ENCODE peak calls at places on chromosomes 13 and 19, in six cellular contexts. X is tibial nerve, Q is transverse colon, J is GM12878, V is upper lobe of left lung, B is K562. N is an unnamed sample. For H3K36me3, the result is how much of the 10 kb centered on the place peaks cover.

GRCh38 chr13:48585456-48585840 is 52.6 kb upstream of the RCBTB2 start:
- DNase-seq in Q (peak), X (no peak), J (no peak), V (no peak), B (no peak), N (peak)

GRCh38 chr13:41565221-41565620 is 107.9 kb downstream of the RGCC start:
- DNase-seq in X (no peak), B (no peak), Q (no peak), V (no peak), J (no peak), N (no peak)

GRCh38 chr13:97192166-97192565 is 30.0 kb upstream of the MBNL2 start:
- DNase-seq in V (no peak), J (no peak), B (no peak), X (no peak), Q (no peak), N (no peak)

GRCh38 chr19:56538761-56539263 is at the start of gene ZFP28:
- DNase-seq in B (no peak), V (peak), Q (peak), J (no peak), X (peak), N (no peak)

GRCh38 chr19:8210660-8211101 is 1.5 kb downstream of the CERS4 start:
- DNase-seq in J (no peak), B (no peak), V (no peak), Q (no peak), X (no peak), N (no peak)

GRCh38 chr19:5150331-5150901 is 181.5 kb downstream of the KDM4B start:
- DNase-seq in X (no peak), V (no peak), J (no peak), Q (no peak), B (no peak), N (no peak)

GRCh38 chr19:3831601-3832000 is 37.2 kb downstream of the ZFR2 start:
- DNase-seq in B (no peak), V (no peak), Q (no peak), X (no peak), J (no peak), N (no peak)

GRCh38 chr13:50923272-50923671 is 13.7 kb downstream of the RNASEH2B start:
- DNase-seq in B (no peak), J (no peak), V (no peak), X (no peak), Q (no peak), N (no peak)

GRCh38 chr13:74930402-74931165 is 551.4 kb downstream of the TBC1D4 start:
- DNase-seq in Q (no peak), V (no peak), B (no peak), X (no peak), J (no peak), N (no peak)

GRCh38 chr13:60112771-60113170 is 51.0 kb downstream of the DIAPH3 start:
- DNase-seq in Q (no peak), V (no peak), X (no peak), J (no peak), B (no peak), N (no peak)

GRCh38 chr13:102584423-102584822 is 12.4 kb upstream of the TPP2 start:
- DNase-seq in X (no peak), J (no peak), B (no peak), Q (no peak), V (no peak), N (no peak)

GRCh38 chr13:114148521-114148855 is 16.1 kb upstream of the RASA3 start:
- DNase-seq in V (peak), Q (peak), X (no peak), J (peak), B (no peak), N (peak)

GRCh38 chr19:28294395-28294794 is 918.6 kb downstream of the UQCRFS1 start:
- DNase-seq in B (peak), Q (peak), X (no peak), V (no peak), J (no peak), N (no peak)

GRCh38 chr13:38002596-38002995 is 133.0 kb upstream of the TRPC4 start:
- DNase-seq in J (no peak), V (no peak), Q (no peak), B (no peak), X (no peak), N (no peak)

GRCh38 chr19:22545751-22546150 is 88.4 kb upstream of the ZNF492 start:
- DNase-seq in Q (peak), J (no peak), V (peak), X (peak), B (peak), N (no peak)

GRCh38 chr13:98496239-98496668 is 80.7 kb downstream of the STK24 start:
- DNase-seq in X (peak), J (no peak), V (no peak), B (no peak), Q (peak), N (no peak)

GRCh38 chr13:48006396-48006795 is 5.3 kb upstream of the SUCLA2 start:
- DNase-seq in Q (no peak), X (no peak), V (no peak), B (no peak), J (no peak), N (no peak)

GRCh38 chr19:47569331-47569730 is 3.6 kb downstream of the ZNF541 start:
- DNase-seq in J (no peak), B (no peak), Q (no peak), X (no peak), V (peak), N (no peak)

GRCh38 chr13:108960006-108960405 is 330.6 kb downstream of the MYO16 start:
- DNase-seq in V (no peak), X (no peak), Q (no peak), B (no peak), J (no peak), N (no peak)

GRCh38 chr13:57632276-57633140 is 964 bp downstream of the PCDH17 start:
- DNase-seq in Q (no peak), V (no peak), X (no peak), J (no peak), B (no peak), N (no peak)

GRCh38 chr13:114058051-114058867 is 74.2 kb downstream of the RASA3 start:
- DNase-seq in X (no peak), B (no peak), J (no peak), Q (no peak), V (no peak), N (no peak)

GRCh38 chr19:5914946-5915781 is 1.1 kb downstream of the CAPS start:
- DNase-seq in X (no peak), B (no peak), V (peak), J (no peak), Q (peak), N (peak)

GRCh38 chr13:113658836-113659235 is 838 bp upstream of the ATP4B start:
- DNase-seq in V (peak), Q (peak), X (no peak), J (no peak), B (no peak), N (peak)

GRCh38 chr19:56423985-56424353 is 19.8 kb downstream of the ZNF583 start:
- DNase-seq in B (no peak), Q (no peak), J (no peak), V (no peak), X (no peak), N (no peak)

GRCh38 chr19:35780717-35781116 is 5.4 kb downstream of the ARHGAP33 start:
- DNase-seq in V (no peak), Q (no peak), X (no peak), B (no peak), J (no peak), N (no peak)

GRCh38 chr13:48954086-48954485 is 21.6 kb upstream of the FNDC3A start:
- DNase-seq in J (no peak), B (no peak), X (no peak), Q (no peak), V (no peak), N (no peak)

GRCh38 chr13:101624981-101625380 is 172.5 kb downstream of the ITGBL1 start:
- DNase-seq in J (no peak), X (no peak), Q (no peak), B (no peak), V (no peak), N (no peak)

GRCh38 chr19:22893855-22894270 is 61.8 kb downstream of the ZNF723 start:
- DNase-seq in B (no peak), V (no peak), Q (no peak), X (no peak), J (no peak), N (no peak)

GRCh38 chr13:18953139-18953930 is 228.3 kb downstream of the TUBA3C start:
- DNase-seq in X (no peak), J (no peak), V (no peak), B (no peak), Q (no peak), N (no peak)

GRCh38 chr13:106186366-106187030 is 349.0 kb downstream of the EFNB2 start:
- DNase-seq in B (no peak), Q (no peak), X (no peak), J (no peak), V (no peak), N (no peak)

GRCh38 chr13:109764474-109765292 is 21.7 kb downstream of the IRS2 start:
- DNase-seq in J (no peak), B (no peak), Q (no peak), V (no peak), X (no peak), N (no peak)

GRCh38 chr19:55441692-55442321 is 1.3 kb downstream of the SHISA7 start:
- DNase-seq in Q (no peak), X (no peak), V (no peak), J (no peak), B (peak), N (no peak)

GRCh38 chr13:24540236-24541126 is 27.9 kb upstream of the PARP4 start:
- DNase-seq in V (no peak), B (peak), X (no peak), J (no peak), Q (no peak), N (no peak)

GRCh38 chr13:94914829-94915228 is 202.5 kb upstream of the SOX21 start:
- DNase-seq in J (no peak), X (no peak), B (no peak), Q (no peak), V (no peak), N (no peak)

GRCh38 chr13:74040200-74040599 is 94.0 kb downstream of the KLF12 start:
- DNase-seq in J (no peak), Q (peak), V (peak), B (peak), X (no peak), N (peak)

GRCh38 chr19:2455481-2456300 is 1.1 kb downstream of the LMNB2 start:
- DNase-seq in X (no peak), Q (peak), B (peak), V (peak), J (no peak), N (peak)

GRCh38 chr19:2457394-2458037 is 757 bp upstream of the LMNB2 start:
- DNase-seq in X (no peak), V (no peak), Q (no peak), J (no peak), B (no peak), N (no peak)

GRCh38 chr19:2454962-2455409 is 1.8 kb downstream of the LMNB2 start:
- DNase-seq in Q (no peak), B (no peak), J (no peak), X (no peak), V (no peak), N (no peak)

GRCh38 chr19:2458054-2458453 is 1.3 kb upstream of the LMNB2 start:
- DNase-seq in Q (no peak), V (no peak), X (no peak), B (no peak), J (no peak), N (no peak)

GRCh38 chr19:2456301-2456570 is 523 bp downstream of the LMNB2 start:
- DNase-seq in V (no peak), B (no peak), X (no peak), Q (no peak), J (no peak), N (no peak)
- H3K27ac ChIP-seq in V (peak), B (peak), X (peak), Q (peak), J (peak), N (peak)

GRCh38 chr19:43688059-43688763 is 18.2 kb upstream of the PLAUR start:
- DNase-seq in B (no peak), V (peak), J (no peak), Q (no peak), X (no peak), N (no peak)

GRCh38 chr19:43691755-43692154 is 21.8 kb upstream of the PLAUR start:
- DNase-seq in Q (no peak), B (no peak), V (no peak), J (no peak), X (no peak), N (no peak)

GRCh38 chr19:43690890-43691289 is 20.9 kb upstream of the PLAUR start:
- DNase-seq in V (no peak), B (no peak), X (no peak), Q (no peak), J (no peak), N (no peak)

GRCh38 chr19:43692364-43692763 is 22.4 kb upstream of the PLAUR start:
- DNase-seq in X (no peak), V (no peak), J (no peak), B (no peak), Q (no peak), N (no peak)

DNA sequence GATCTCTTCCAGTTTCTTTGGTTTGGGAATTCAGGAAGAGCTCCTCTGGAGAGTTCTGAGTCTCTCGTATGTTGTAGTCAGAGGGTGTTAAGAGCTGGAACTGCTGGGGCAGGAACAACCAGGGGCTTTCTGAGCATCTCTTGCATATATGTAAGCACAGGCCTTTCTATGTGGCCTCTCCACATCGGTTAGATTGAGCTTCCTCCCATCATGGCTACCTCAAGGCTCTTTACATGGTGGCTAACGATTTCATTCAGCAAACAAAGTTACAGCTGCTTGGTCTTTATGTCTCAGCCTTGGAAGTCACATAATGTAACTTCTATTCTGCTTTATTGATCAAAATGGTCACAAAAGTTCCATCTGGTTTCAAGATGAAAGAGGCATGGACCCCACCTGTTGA is 20.5 kb upstream of the PLAUR start:
- DNase-seq in V (no peak), J (no peak), Q (no peak), B (no peak), X (no peak), N (no peak)
- H3K36me3 ChIP-seq in V (under half), J (under half), Q (under half), B (under half), X (under half), N (under half)

DNA sequence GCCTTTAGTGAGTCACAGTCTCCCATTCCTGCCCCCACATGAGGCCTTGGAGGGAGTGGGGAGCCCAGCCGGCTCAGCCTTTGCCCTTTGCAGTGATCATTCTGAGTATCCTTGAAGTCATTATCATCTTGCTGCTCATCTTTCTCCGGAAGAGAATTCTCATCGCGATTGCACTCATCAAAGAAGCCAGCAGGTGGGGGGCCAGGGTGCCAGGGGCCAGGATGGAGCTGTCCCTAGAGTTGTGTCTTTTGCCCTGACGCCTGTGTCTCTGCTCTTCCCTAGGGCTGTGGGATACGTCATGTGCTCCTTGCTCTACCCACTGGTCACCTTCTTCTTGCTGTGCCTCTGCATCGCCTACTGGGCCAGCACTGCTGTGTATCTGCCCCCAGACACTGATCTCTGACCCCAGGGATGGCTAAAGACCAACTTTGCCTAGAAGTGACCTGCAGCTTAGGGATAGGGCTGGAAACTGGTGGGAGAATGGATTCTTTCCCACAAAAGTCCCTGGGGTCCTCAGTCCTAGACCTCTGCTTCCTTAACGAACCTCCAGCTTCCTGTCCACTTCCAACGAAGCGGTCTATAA is 9.6 kb downstream of the SLC44A2 start:
- DNase-seq in J (no peak), Q (no peak), X (no peak), B (no peak), V (no peak), N (no peak)
- TF ChIP-seq EP300 in J (no peak), Q (no peak), X (no peak), B (no peak), V (no peak), N (no peak)

DNA sequence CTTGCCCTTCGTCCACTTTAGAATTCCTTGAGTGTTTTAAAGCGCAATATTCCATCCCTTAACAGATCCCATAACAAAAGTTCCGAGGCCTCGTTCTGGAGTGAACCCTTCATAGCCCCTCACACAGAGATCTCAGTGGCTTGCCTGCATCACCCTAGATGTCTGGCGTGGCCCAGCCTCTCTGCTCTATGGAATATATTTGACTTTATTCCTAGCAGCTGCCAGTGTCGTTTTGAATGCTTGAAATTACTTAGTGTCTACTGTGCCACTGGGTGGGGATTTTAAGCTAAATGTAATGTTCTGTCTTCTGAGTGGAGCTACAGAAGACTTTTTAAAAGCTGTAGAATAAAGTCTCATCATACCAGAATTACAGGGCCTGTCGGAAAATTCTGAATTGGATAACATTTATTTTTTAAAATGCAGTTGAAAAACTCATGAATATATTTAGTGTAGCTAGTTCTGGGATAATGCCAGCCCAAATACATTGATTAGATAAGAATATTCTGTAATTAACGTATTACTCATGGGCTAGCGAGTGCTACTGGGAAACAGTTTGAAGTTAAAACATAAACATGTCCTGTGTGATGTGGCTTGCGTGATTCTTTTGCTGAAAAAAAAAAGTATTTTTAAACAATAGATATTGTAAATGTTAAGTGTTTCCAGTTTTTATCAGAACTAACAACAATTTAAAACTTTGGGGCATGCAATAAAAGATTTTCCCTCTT is 111.8 kb downstream of the ESD start:
- DNase-seq in Q (no peak), V (no peak), B (no peak), X (no peak), J (no peak), N (no peak)
- H3K27ac ChIP-seq in Q (no peak), V (peak), B (no peak), X (peak), J (no peak), N (peak)

GRCh38 chr19:21115430-21115829 is 26.4 kb upstream of the ZNF431 start:
- DNase-seq in J (no peak), X (no peak), Q (no peak), B (no peak), V (no peak), N (no peak)
- H3K36me3 ChIP-seq in J (under half), X (under half), Q (under half), B (under half), V (under half), N (half or more)

GRCh38 chr19:39430675-39431593 is 4.8 kb downstream of the RPS16 start:
- DNase-seq in X (no peak), V (peak), B (peak), Q (peak), J (no peak), N (no peak)
- TF ChIP-seq EP300 in X (peak), V (peak), B (no peak), Q (peak), J (peak), N (no peak)

DNA sequence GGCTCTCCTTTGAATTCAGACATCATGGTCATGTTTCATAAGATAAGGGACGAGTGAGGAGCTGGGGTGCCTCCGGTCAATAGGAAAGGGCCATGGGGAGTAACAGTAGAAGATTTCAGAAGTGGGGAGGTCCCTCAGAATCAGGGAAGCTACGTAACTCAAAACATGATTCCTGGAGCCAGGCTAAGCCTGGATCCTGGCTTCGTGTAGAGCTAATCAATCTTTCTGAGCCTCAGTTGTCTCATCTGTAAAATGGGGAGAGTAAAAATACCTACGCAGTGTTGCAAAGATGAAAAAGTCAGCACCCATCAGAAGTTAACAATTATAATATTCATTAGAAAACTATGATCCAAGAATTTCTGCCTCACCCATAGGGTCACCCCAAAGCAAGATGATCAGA is 106.5 kb downstream of the CACNA1A start:
- DNase-seq in X (no peak), J (no peak), Q (no peak), B (peak), V (no peak), N (no peak)
- H3K27ac ChIP-seq in X (no peak), J (no peak), Q (no peak), B (peak), V (no peak), N (no peak)

GRCh38 chr19:1122972-1123363 is 19.2 kb downstream of the GPX4 start:
- DNase-seq in Q (peak), V (peak), J (no peak), B (peak), X (no peak), N (peak)

GRCh38 chr19:1123381-1123780 is 19.6 kb downstream of the GPX4 start:
- DNase-seq in J (no peak), X (no peak), V (no peak), Q (no peak), B (no peak), N (no peak)

GRCh38 chr19:1125601-1126533 is 22.1 kb downstream of the GPX4 start:
- DNase-seq in B (no peak), J (no peak), X (no peak), V (no peak), Q (no peak), N (no peak)

GRCh38 chr19:1122021-1122971 is 18.5 kb downstream of the GPX4 start:
- DNase-seq in B (no peak), X (no peak), V (no peak), J (no peak), Q (no peak), N (no peak)

GRCh38 chr19:1123885-1124677 is 20.3 kb downstream of the GPX4 start:
- DNase-seq in X (no peak), V (no peak), J (no peak), B (no peak), Q (no peak), N (no peak)
- H3K36me3 ChIP-seq in X (under half), V (half or more), J (under half), B (half or more), Q (under half), N (half or more)

N was measured in stomach.